ENCODE peak calls at places on chromosomes 2 and 18, in six cellular contexts. C, Z, T, R, V and B are unnamed samples.

GRCh38 chr2:45736757-45737704 is 85.6 kb downstream of the PRKCE start:
- DNase-seq in Z (no peak), T (no peak), R (no peak), V (no peak), C (no peak), B (no peak)

GRCh38 chr2:101273045-101273444 is 20.4 kb downstream of the CNOT11 start:
- DNase-seq in T (no peak), C (no peak), Z (no peak), R (no peak), V (no peak), B (no peak)

GRCh38 chr18:59960272-59960671 is 60.5 kb downstream of the PMAIP1 start:
- DNase-seq in V (no peak), C (no peak), Z (no peak), R (no peak), T (no peak), B (no peak)

GRCh38 chr2:127463155-127463991 is 45.1 kb downstream of the PROC start:
- DNase-seq in R (peak), T (no peak), Z (peak), C (no peak), V (peak), B (no peak)

GRCh38 chr2:239787651-239788050 is 237.5 kb downstream of the NDUFA10 start:
- DNase-seq in Z (no peak), C (no peak), V (peak), R (no peak), T (no peak), B (no peak)

GRCh38 chr2:130251865-130252620 is 53.8 kb upstream of the TUBA3E start:
- DNase-seq in T (no peak), Z (no peak), V (no peak), C (no peak), R (no peak), B (no peak)

GRCh38 chr2:17445744-17446143 is 72.5 kb downstream of the RAD51AP2 start:
- DNase-seq in V (no peak), C (no peak), T (no peak), Z (no peak), R (no peak), B (no peak)

GRCh38 chr18:39571511-39571910 is 2005.9 kb upstream of the CELF4 start:
- DNase-seq in C (peak), V (no peak), T (no peak), Z (peak), R (no peak), B (peak)

DNA sequence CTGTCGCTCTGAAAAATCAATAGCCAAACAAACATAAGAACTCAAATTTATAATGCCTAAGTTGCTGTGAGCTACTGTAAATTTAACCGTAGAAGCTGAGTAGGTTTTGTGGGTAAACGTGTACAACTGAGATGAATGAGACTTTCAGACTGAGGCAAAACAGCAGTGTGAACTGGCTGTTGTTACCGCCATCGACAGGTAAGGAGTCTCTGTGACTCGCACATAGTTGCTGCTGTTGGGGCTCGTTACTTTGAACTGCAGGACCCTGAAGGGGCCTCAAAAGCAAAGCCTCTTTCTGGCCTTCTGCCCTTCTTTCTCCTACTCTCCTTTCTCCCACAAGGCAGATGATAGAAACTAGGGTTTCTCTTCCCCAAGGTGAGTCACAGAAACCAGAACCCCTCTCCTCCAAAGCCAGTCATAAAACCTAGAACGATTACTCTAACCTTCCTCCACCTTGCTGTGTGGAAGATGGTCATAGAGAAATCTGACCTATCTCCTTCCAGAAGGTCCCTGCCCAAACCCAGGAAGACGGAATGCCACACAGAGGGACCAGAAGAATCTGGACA is 101.2 kb downstream of the DLGAP1 start:
- DNase-seq in Z (no peak), V (no peak), T (no peak), R (no peak), C (no peak), B (no peak)
- TF ChIP-seq CREB1 in Z (no peak), V (no peak), T (no peak), R (no peak), C (no peak), B (no peak)

DNA sequence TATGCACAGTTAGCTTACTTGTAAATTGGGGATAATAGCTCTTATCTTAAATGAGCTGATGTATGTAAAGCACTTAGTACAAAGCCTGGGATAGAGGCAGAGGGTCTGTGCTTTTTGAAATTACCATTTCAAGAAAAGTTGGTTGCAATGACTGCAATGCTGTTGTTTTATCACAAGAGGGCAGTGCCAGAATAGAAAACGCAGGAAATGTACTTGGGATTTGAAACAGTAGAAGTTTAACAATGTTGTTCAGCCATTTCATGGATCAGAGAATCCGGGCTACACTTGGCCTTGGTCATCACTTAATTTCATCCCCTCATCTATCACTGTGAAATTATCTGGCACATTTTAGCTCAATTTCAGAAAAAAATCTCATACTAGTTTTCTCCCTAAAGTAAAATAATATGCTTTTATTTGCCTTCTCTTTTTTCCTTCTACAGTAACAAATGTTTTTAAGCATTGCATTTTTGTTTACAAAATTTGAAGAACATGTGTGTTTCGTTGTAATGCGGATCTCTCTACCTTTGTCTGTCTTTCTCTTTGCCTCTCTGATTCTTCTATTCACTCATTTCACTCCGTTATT is 70.9 kb downstream of the RAPGEF4 start:
- DNase-seq in R (no peak), V (no peak), C (peak), Z (peak), T (no peak), B (peak)
- TF ChIP-seq CREB1 in R (no peak), V (no peak), C (no peak), Z (no peak), T (no peak), B (peak)

GRCh38 chr2:41482659-41483058 is 565.2 kb upstream of the PKDCC start:
- DNase-seq in T (no peak), V (no peak), R (no peak), C (no peak), Z (no peak), B (no peak)
- TF ChIP-seq CREB1 in T (no peak), V (no peak), R (no peak), C (no peak), Z (no peak), B (no peak)

DNA sequence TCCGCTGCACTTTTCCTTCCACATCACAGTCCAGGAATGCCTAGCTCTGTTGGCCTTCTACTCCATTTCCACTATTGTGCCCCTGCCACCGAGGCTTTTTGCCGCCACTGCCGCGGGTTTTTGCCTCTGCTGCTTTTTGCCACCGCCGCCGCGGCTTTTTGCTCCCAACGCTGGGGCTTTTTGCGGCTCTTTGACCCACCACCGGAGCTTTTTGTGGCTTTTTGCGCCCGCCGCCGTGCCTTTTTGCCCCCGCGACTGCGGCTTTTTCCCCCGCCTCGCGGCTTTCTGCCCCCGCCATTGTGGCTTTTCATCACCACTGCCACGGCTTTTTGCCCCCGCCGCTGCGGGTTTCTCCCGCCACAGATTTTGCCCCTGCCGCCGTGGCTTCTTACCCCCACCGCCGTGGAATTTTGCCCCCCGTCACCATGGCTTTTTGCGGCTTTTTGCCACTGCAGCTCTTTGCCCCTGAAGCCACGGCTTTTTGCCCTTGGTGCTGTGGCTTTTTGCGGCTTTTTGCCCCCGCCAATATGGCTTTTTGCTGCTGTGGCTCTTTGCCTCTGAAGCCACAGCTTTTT is 2798.7 kb upstream of the TEKT4 start:
- DNase-seq in Z (no peak), V (no peak), T (no peak), C (peak), R (no peak), B (no peak)
- TF ChIP-seq CREB1 in Z (no peak), V (no peak), T (no peak), C (no peak), R (no peak), B (no peak)

GRCh38 chr2:185373226-185373625 is 365.4 kb upstream of the FSIP2 start:
- DNase-seq in T (no peak), Z (no peak), V (no peak), C (no peak), R (no peak), B (no peak)
- TF ChIP-seq CREB1 in T (no peak), Z (no peak), V (no peak), C (no peak), R (no peak), B (no peak)

DNA sequence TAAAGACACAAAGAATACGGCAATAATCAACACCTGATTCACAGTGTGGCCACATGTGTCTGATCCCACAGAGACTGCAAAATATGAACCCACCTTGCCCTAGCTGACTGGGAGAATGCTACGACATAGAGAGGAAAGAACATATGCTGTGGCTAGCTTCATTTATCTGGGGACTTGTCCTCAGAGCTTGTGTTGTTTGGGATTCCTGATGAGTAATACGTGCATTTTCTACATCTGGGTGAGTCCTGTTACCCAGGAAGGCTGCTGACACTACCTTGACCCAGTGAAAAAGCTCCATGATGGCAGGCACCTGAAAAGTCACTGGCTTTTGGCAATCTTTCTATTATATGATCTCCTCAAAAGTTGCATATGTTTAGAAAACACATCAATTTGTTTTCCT is 427.7 kb upstream of the LYPD1 start:
- DNase-seq in T (no peak), R (no peak), Z (no peak), V (no peak), C (no peak), B (no peak)
- TF ChIP-seq CREB1 in T (no peak), R (no peak), Z (no peak), V (no peak), C (no peak), B (no peak)

GRCh38 chr2:108922141-108922915 is 66.7 kb downstream of the EDAR start:
- DNase-seq in C (no peak), Z (no peak), T (no peak), V (no peak), R (no peak), B (no peak)
- TF ChIP-seq CREB1 in C (no peak), Z (no peak), T (no peak), V (no peak), R (no peak), B (no peak)

GRCh38 chr2:212007972-212008371 is 530.6 kb downstream of the ERBB4 start:
- DNase-seq in Z (no peak), C (no peak), R (no peak), T (no peak), V (no peak), B (no peak)

GRCh38 chr2:212001280-212001679 is 537.3 kb downstream of the ERBB4 start:
- DNase-seq in T (no peak), V (no peak), Z (no peak), R (no peak), C (no peak), B (no peak)

DNA sequence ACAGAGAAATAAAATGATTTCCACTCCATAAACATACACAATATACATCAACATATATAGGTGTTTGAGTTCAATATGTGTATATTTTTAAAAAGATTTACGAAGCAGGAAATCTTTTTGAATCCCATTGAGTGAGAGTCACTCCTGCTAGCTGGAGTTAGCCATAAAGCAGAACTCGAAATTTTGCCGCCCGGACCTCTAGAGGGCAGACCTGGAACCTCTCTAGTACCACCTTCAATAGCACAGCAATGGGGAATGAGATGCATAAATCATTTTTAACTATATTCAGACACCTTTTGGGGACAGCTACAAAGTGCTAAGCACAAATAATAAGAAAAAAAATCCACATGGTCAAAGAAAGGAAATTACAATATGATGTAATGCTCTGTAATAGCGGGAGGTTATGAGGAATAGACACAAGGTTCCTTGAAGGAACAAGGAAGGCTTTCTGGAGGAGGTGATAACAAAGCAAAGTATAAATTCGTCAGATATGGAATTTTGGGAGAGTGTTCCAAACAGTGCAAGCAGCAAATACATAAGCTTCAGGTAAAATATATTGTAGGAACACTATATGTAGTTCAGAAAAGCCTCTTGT is 533.4 kb downstream of the ERBB4 start:
- DNase-seq in V (peak), Z (peak), R (peak), T (no peak), C (no peak), B (peak)
- TF ChIP-seq CREB1 in V (no peak), Z (no peak), R (no peak), T (no peak), C (no peak), B (no peak)

DNA sequence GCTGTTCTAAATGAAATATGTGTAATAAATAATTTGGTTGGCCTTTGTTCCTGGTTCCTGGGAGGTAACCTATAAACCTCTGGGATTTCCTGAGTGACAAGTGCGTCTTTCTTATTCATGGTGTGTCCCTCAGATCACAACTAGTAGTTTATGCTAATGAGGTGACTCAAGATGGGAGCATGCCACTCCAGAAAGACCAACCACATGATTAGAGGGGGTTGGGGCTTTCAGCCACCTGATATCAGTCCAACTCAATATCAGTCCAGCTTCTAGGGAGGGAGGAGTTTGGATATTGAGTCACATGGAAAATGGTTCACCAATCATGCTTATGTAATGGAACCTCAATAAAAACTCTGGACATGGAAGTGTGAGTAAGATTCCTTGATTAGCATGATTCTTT is 96.6 kb downstream of the QPCT start:
- DNase-seq in V (no peak), T (no peak), R (no peak), Z (no peak), C (no peak), B (no peak)
- TF ChIP-seq CREB1 in V (no peak), T (no peak), R (no peak), Z (no peak), C (no peak), B (no peak)

GRCh38 chr2:207224814-207225482 is 59.2 kb upstream of the KLF7 start:
- DNase-seq in C (no peak), V (no peak), R (no peak), T (no peak), Z (peak), B (no peak)
- TF ChIP-seq CREB1 in C (no peak), V (no peak), R (no peak), T (no peak), Z (no peak), B (no peak)